ENCODE peak calls at places on chromosomes 4 and X, in ten cellular contexts. Q is cerebellum; N is pancreas; Z is EL; E is CD4-positive, alpha-beta T cell; U is amniotic stem cell; T is thoracic aorta; X is dorsolateral prefrontal cortex; C is frontal cortex; K is fibroblast of mammary gland. I is an unnamed sample.

GRCh38 chr4:37682701-37683401 is 3.3 kb downstream of the RELL1 start:
- DNase-seq in Q (no peak), N (no peak), Z (peak), E (no peak), U (no peak), T (no peak), X (no peak), C (no peak), K (no peak), I (no peak)

GRCh38 chrX:3345281-3346081 is 971 bp downstream of the MXRA5 start:
- DNase-seq in Q (no peak), N (peak), Z (peak), E (no peak), U (no peak), T (no peak), X (no peak), C (no peak), K (peak), I (peak)

GRCh38 chrX:104310084-104310483 is 55.4 kb upstream of the ESX1 start:
- DNase-seq in Q (peak), N (no peak), Z (peak), E (no peak), U (peak), T (no peak), X (peak), C (peak), K (peak), I (no peak)

GRCh38 chr4:2722033-2722432 is 34.1 kb downstream of the TNIP2 start:
- DNase-seq in Q (no peak), N (no peak), Z (no peak), E (no peak), U (no peak), T (no peak), X (no peak), C (no peak), K (no peak), I (no peak)

GRCh38 chrX:97026406-97026805 is 142.7 kb downstream of the RPA4 start:
- DNase-seq in Q (no peak), N (no peak), Z (peak), E (no peak), U (no peak), T (no peak), X (no peak), C (no peak), K (no peak), I (no peak)

GRCh38 chr4:94819371-94819770 is 61.6 kb downstream of the BMPR1B start:
- DNase-seq in Q (no peak), N (no peak), Z (no peak), E (no peak), U (no peak), T (no peak), X (no peak), C (no peak), K (no peak), I (no peak)

GRCh38 chrX:118117069-118117405 is 427 bp upstream of the KLHL13 start:
- DNase-seq in Q (no peak), N (peak), Z (peak), E (no peak), U (no peak), T (no peak), X (no peak), C (no peak), K (no peak), I (no peak)

GRCh38 chr4:41384992-41385391 is 128.3 kb downstream of the UCHL1 start:
- DNase-seq in Q (no peak), N (peak), Z (peak), E (no peak), U (no peak), T (no peak), X (peak), C (no peak), K (no peak), I (no peak)

GRCh38 chr4:105544517-105544916 is 7.9 kb upstream of the ARHGEF38 start:
- DNase-seq in Q (no peak), N (no peak), Z (no peak), E (no peak), U (no peak), T (no peak), X (no peak), C (no peak), K (peak), I (no peak)

GRCh38 chrX:111447298-111447697 is 35.3 kb upstream of the DCX start:
- DNase-seq in Q (no peak), N (no peak), Z (peak), E (no peak), U (no peak), T (no peak), X (peak), C (no peak), K (peak), I (peak)

GRCh38 chrX:22526339-22526738 is 253.6 kb downstream of the CBLL2 start:
- DNase-seq in Q (no peak), N (no peak), Z (peak), E (no peak), U (peak), T (no peak), X (no peak), C (no peak), K (peak), I (no peak)

GRCh38 chr4:176323511-176324160 is 3.9 kb downstream of the SPCS3 start:
- DNase-seq in Q (no peak), N (no peak), Z (no peak), E (no peak), U (no peak), T (no peak), X (no peak), C (no peak), K (no peak), I (no peak)

GRCh38 chr4:163172666-163173065 is 6.0 kb upstream of the NAF1 start:
- DNase-seq in Q (no peak), N (no peak), Z (no peak), E (no peak), U (no peak), T (no peak), X (no peak), C (no peak), K (no peak), I (no peak)

GRCh38 chrX:38365939-38366338 is 13.5 kb downstream of the OTC start:
- DNase-seq in Q (no peak), N (no peak), Z (no peak), E (no peak), U (no peak), T (no peak), X (no peak), C (no peak), K (no peak), I (no peak)

GRCh38 chr4:113434247-113434587 is 327.3 kb downstream of the CAMK2D start:
- DNase-seq in Q (no peak), N (no peak), Z (peak), E (no peak), U (no peak), T (no peak), X (no peak), C (no peak), K (peak), I (no peak)

GRCh38 chr4:82643994-82644730 is 82.4 kb upstream of the TMEM150C start:
- DNase-seq in Q (no peak), N (no peak), Z (peak), E (no peak), U (no peak), T (no peak), X (no peak), C (no peak), K (peak), I (no peak)

I was measured in nephron progenitor cell.